ENCODE peak calls at places on chromosomes 6 and 20, in six cellular contexts. One of them, this sample, is unnamed.

GRCh38 chr6:39335780-39336541 is 13.5 kb upstream of the KCNK16 start:
- DNase-seq in endothelial cell: peak
- DNase-seq in MV-4-11: peak
- DNase-seq in NCI-H1417: no peak
- DNase-seq in cardiac fibroblast: no peak
- DNase-seq in A172: peak
- DNase-seq in this sample: no peak

GRCh38 chr6:27414996-27415395 is 26.4 kb downstream of the ZNF391 start:
- DNase-seq in A172: no peak
- DNase-seq in NCI-H1417: no peak
- DNase-seq in cardiac fibroblast: no peak
- DNase-seq in MV-4-11: no peak
- DNase-seq in endothelial cell: no peak
- DNase-seq in this sample: no peak

GRCh38 chr20:47568019-47568418 is 66.3 kb downstream of the NCOA3 start:
- DNase-seq in endothelial cell: no peak
- DNase-seq in cardiac fibroblast: peak
- DNase-seq in MV-4-11: no peak
- DNase-seq in A172: peak
- DNase-seq in NCI-H1417: peak
- DNase-seq in this sample: no peak

GRCh38 chr6:37131104-37131959 is 38.6 kb upstream of the PIM1 start:
- DNase-seq in A172: peak
- DNase-seq in cardiac fibroblast: no peak
- DNase-seq in endothelial cell: no peak
- DNase-seq in NCI-H1417: peak
- DNase-seq in MV-4-11: peak
- DNase-seq in this sample: peak

GRCh38 chr6:117169060-117169635 is 96.2 kb upstream of the VGLL2 start:
- DNase-seq in NCI-H1417: no peak
- DNase-seq in MV-4-11: no peak
- DNase-seq in cardiac fibroblast: no peak
- DNase-seq in endothelial cell: no peak
- DNase-seq in A172: no peak
- DNase-seq in this sample: no peak

GRCh38 chr6:129936329-129937165 is 75.4 kb upstream of the TMEM244 start:
- DNase-seq in endothelial cell: peak
- DNase-seq in MV-4-11: peak
- DNase-seq in A172: peak
- DNase-seq in NCI-H1417: peak
- DNase-seq in cardiac fibroblast: peak
- DNase-seq in this sample: peak

GRCh38 chr6:68967549-68968300 is 332.6 kb downstream of the ADGRB3 start:
- DNase-seq in cardiac fibroblast: peak
- DNase-seq in MV-4-11: peak
- DNase-seq in A172: peak
- DNase-seq in NCI-H1417: peak
- DNase-seq in endothelial cell: peak
- DNase-seq in this sample: peak

GRCh38 chr6:166710084-166710483 is 83.0 kb upstream of the RPS6KA2 start:
- DNase-seq in endothelial cell: no peak
- DNase-seq in NCI-H1417: no peak
- DNase-seq in cardiac fibroblast: peak
- DNase-seq in MV-4-11: no peak
- DNase-seq in A172: no peak
- DNase-seq in this sample: no peak

GRCh38 chr6:133549252-133549925 is 308.2 kb downstream of the EYA4 start:
- DNase-seq in NCI-H1417: peak
- DNase-seq in A172: no peak
- DNase-seq in cardiac fibroblast: no peak
- DNase-seq in MV-4-11: no peak
- DNase-seq in endothelial cell: no peak
- DNase-seq in this sample: peak

GRCh38 chr6:82507112-82507511 is 143.5 kb downstream of the TPBG start:
- DNase-seq in MV-4-11: no peak
- DNase-seq in NCI-H1417: no peak
- DNase-seq in A172: no peak
- DNase-seq in endothelial cell: no peak
- DNase-seq in cardiac fibroblast: peak
- DNase-seq in this sample: no peak

GRCh38 chr6:170022291-170022722 is 268.6 kb downstream of the DLL1 start:
- DNase-seq in cardiac fibroblast: no peak
- DNase-seq in NCI-H1417: no peak
- DNase-seq in A172: no peak
- DNase-seq in MV-4-11: no peak
- DNase-seq in endothelial cell: no peak
- DNase-seq in this sample: no peak

GRCh38 chr20:9506337-9506821 is 8.0 kb upstream of the LAMP5 start:
- DNase-seq in cardiac fibroblast: no peak
- DNase-seq in MV-4-11: peak
- DNase-seq in NCI-H1417: no peak
- DNase-seq in endothelial cell: no peak
- DNase-seq in A172: no peak
- DNase-seq in this sample: no peak

GRCh38 chr20:23680151-23680550 is 8.7 kb downstream of the CST4 start:
- DNase-seq in A172: no peak
- DNase-seq in NCI-H1417: no peak
- DNase-seq in cardiac fibroblast: no peak
- DNase-seq in endothelial cell: no peak
- DNase-seq in MV-4-11: peak
- DNase-seq in this sample: no peak

GRCh38 chr6:65064844-65065243 is 642.2 kb downstream of the EYS start:
- DNase-seq in MV-4-11: no peak
- DNase-seq in endothelial cell: no peak
- DNase-seq in A172: no peak
- DNase-seq in NCI-H1417: no peak
- DNase-seq in cardiac fibroblast: no peak
- DNase-seq in this sample: no peak

GRCh38 chr6:3929281-3929798 is 80.2 kb downstream of the FAM50B start:
- DNase-seq in A172: no peak
- DNase-seq in endothelial cell: no peak
- DNase-seq in NCI-H1417: no peak
- DNase-seq in cardiac fibroblast: peak
- DNase-seq in MV-4-11: no peak
- DNase-seq in this sample: no peak

This sample was measured in retina.